ENCODE peak calls at places on chromosomes 4 and X, in five cellular contexts. M, K, C, I and G are unnamed samples. For H3K9me3 and H3K4me1, the result is how much of the 10 kb centered on the place peaks cover.

GRCh38 chr4:137576437-137576836 is 44.1 kb upstream of the PCDH18 start:
- DNase-seq in I (no peak), C (no peak), M (no peak), K (no peak), G (no peak)

GRCh38 chrX:750812-751211 is 120.2 kb downstream of the SHOX start:
- DNase-seq in M (no peak), K (no peak), C (no peak), I (no peak), G (no peak)

GRCh38 chrX:65755786-65756185 is 88.3 kb downstream of the MSN start:
- DNase-seq in M (no peak), K (no peak), C (no peak), I (no peak), G (no peak)

GRCh38 chrX:14872355-14872754 is 514 bp downstream of the FANCB start:
- DNase-seq in K (no peak), M (no peak), I (no peak), C (no peak), G (no peak)

GRCh38 chrX:30971761-30972603 is 82.9 kb upstream of the TAB3 start:
- DNase-seq in C (no peak), M (no peak), I (no peak), K (peak), G (no peak)

GRCh38 chrX:155718964-155719586 is 106.3 kb upstream of the TMLHE start:
- DNase-seq in I (no peak), C (no peak), K (no peak), M (no peak), G (no peak)

GRCh38 chr4:185742766-185743165 is 69.2 kb downstream of the SORBS2 start:
- DNase-seq in K (peak), I (no peak), M (no peak), C (no peak), G (no peak)

GRCh38 chrX:84721416-84721815 is 219.2 kb upstream of the HDX start:
- DNase-seq in M (no peak), I (no peak), K (no peak), C (no peak), G (no peak)

GRCh38 chr4:99078931-99079624 is 9.5 kb downstream of the ADH5 start:
- DNase-seq in K (no peak), I (no peak), C (no peak), M (no peak), G (no peak)

GRCh38 chrX:20547649-20548051 is 280.9 kb upstream of the RPS6KA3 start:
- DNase-seq in M (no peak), K (peak), I (no peak), C (no peak), G (no peak)

GRCh38 chr4:6362896-6363295 is 93.2 kb downstream of the WFS1 start:
- DNase-seq in I (no peak), C (peak), M (no peak), K (no peak), G (no peak)

GRCh38 chr4:101669832-101670188 is 120.7 kb upstream of the BANK1 start:
- DNase-seq in K (no peak), C (no peak), I (no peak), M (no peak), G (no peak)

GRCh38 chr4:114401483-114401882 is 197.1 kb upstream of the UGT8 start:
- DNase-seq in M (no peak), C (no peak), K (no peak), I (no peak), G (no peak)

GRCh38 chr4:143395054-143395453 is 58.4 kb downstream of the GAB1 start:
- DNase-seq in I (no peak), C (no peak), K (no peak), M (no peak), G (no peak)

GRCh38 chrX:66110112-66110511 is 53.9 kb upstream of the HEPH start:
- DNase-seq in K (no peak), C (no peak), M (no peak), I (peak), G (no peak)

GRCh38 chrX:153910446-153910845 is 6.0 kb downstream of the AVPR2 start:
- DNase-seq in I (no peak), M (no peak), K (no peak), C (no peak), G (no peak)

GRCh38 chr4:87851955-87852354 is 19.2 kb downstream of the MEPE start:
- DNase-seq in C (no peak), M (no peak), I (no peak), K (no peak), G (no peak)

GRCh38 chrX:636971-637659 is 6.5 kb downstream of the SHOX start:
- DNase-seq in C (no peak), M (no peak), K (no peak), I (no peak), G (no peak)

GRCh38 chr4:129218355-129218754 is 122.4 kb downstream of the C4orf33 start:
- DNase-seq in K (no peak), C (no peak), I (no peak), M (no peak), G (no peak)

GRCh38 chr4:11427201-11427996 is 1.3 kb downstream of the HS3ST1 start:
- DNase-seq in C (no peak), M (no peak), I (no peak), K (no peak), G (no peak)

GRCh38 chr4:38365261-38365660 is 298.7 kb upstream of the KLF3 start:
- DNase-seq in C (no peak), K (no peak), M (no peak), I (no peak), G (no peak)

GRCh38 chr4:16269742-16270522 is 43.7 kb upstream of the TAPT1 start:
- DNase-seq in M (no peak), K (no peak), C (no peak), I (no peak), G (no peak)

GRCh38 chr4:114649908-114650307 is 51.3 kb downstream of the UGT8 start:
- DNase-seq in M (no peak), K (no peak), I (no peak), C (no peak), G (no peak)

GRCh38 chr4:169716677-169717076 is 41.1 kb downstream of the HPF1 start:
- DNase-seq in C (no peak), I (no peak), M (no peak), K (no peak), G (no peak)

GRCh38 chrX:53223955-53224859 is 800 bp downstream of the KDM5C start:
- DNase-seq in M (no peak), K (peak), I (peak), C (peak), G (no peak)

GRCh38 chrX:74536142-74537010 is 78.0 kb downstream of the RLIM start:
- DNase-seq in K (peak), C (peak), I (no peak), M (peak), G (peak)

GRCh38 chrX:18887177-18887820 is 96.6 kb downstream of the PHKA2 start:
- DNase-seq in I (no peak), M (no peak), C (peak), K (no peak), G (peak)

GRCh38 chrX:54166915-54167314 is 16.1 kb downstream of the FAM120C start:
- DNase-seq in M (no peak), C (no peak), K (no peak), I (no peak), G (no peak)

GRCh38 chr4:118345813-118346212 is 7.0 kb downstream of the PRSS12 start:
- DNase-seq in C (no peak), K (no peak), M (no peak), I (no peak), G (no peak)

GRCh38 chrX:32530802-32531403 is 680.4 kb downstream of the DMD start:
- DNase-seq in I (no peak), M (no peak), C (no peak), K (no peak), G (no peak)

GRCh38 chrX:136896121-136896914 is 15.8 kb upstream of the RBMX start:
- DNase-seq in C (no peak), I (no peak), M (no peak), K (no peak), G (no peak)

GRCh38 chr4:98482847-98483806 is 175.3 kb downstream of the TSPAN5 start:
- DNase-seq in M (peak), C (no peak), I (peak), K (no peak), G (no peak)

GRCh38 chrX:139881572-139881971 is 51.3 kb downstream of the ATP11C start:
- DNase-seq in C (no peak), I (no peak), M (no peak), K (no peak), G (no peak)

GRCh38 chr4:149702414-149703108 is 113.1 kb downstream of the IQCM start:
- DNase-seq in C (no peak), K (no peak), M (no peak), I (no peak), G (no peak)

GRCh38 chr4:121192013-121192412 is 27.9 kb upstream of the TNIP3 start:
- DNase-seq in M (no peak), K (no peak), I (no peak), C (no peak), G (no peak)

GRCh38 chr4:111961806-111962205 is 183.4 kb upstream of the FAM241A start:
- DNase-seq in K (no peak), M (no peak), C (no peak), I (no peak), G (no peak)

DNA sequence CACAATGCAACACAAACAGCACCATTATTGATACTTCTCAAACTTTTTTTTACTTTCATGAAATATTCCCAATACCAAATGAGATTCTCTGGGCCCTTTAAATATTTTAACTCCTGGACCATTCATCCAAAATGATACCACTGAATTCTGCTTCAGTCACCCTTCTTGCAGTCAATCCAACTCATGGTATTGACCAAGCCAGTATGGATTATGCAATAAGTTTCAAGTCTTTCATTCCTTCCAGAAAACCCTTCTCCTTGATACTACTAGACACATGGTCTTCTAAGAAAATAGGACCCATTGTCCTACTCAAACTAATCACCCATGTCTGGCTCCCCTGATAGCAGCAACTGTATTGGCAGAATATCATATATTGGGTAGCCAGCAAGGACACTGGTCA is 23.0 kb downstream of the ZNF721 start:
- DNase-seq in M (no peak), C (no peak), I (no peak), K (no peak), G (no peak)
- H3K9me3 ChIP-seq in M (under half), C (under half), I (under half), K (under half), G (under half)

GRCh38 chr4:23889814-23890269 is at the start of gene PPARGC1A:
- DNase-seq in C (peak), I (no peak), K (peak), M (no peak), G (peak)
- H3K4me1 ChIP-seq in C (under half), I (under half), K (under half), M (under half), G (under half)

DNA sequence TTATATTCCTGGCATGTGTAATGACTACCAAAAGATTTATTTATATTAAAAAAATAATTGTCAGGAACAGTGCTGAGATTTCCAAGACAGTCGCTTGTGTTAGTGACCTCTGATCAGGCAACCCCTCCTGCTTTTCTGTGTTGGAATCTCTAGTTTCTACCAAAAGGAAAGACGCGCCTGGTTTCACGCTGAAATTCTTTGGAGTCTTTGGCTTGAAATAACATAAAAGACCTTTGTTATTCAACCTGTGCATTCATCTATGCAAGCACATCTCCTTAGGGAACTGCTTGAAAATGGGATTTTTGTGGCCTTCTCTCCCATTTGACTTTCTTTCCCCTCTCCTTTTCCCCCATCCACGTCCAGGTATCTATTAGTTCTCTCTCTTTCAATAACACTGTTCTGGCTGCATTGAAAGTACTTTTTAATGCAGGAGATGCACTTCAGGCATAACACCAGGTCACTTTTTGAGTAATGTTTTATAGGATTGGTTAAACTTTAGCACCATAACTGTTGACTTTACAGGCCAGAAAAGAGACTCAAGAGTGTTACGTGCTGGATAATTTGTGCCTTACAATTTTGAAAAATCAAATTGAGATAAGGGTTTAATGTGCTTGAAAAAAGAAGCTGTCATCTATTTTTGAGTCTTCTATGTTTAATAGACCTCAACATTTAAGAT is 172.7 kb downstream of the GPAT3 start:
- DNase-seq in K (no peak), M (no peak), C (no peak), I (no peak), G (no peak)
- H3K9me3 ChIP-seq in K (under half), M (under half), C (under half), I (under half), G (under half)

GRCh38 chr4:139453371-139454110 is 380 bp upstream of the RAB33B start:
- DNase-seq in K (peak), M (peak), C (peak), I (peak), G (peak)

GRCh38 chr4:139453041-139453370 is 915 bp upstream of the RAB33B start:
- DNase-seq in I (no peak), K (no peak), C (no peak), M (no peak), G (no peak)

GRCh38 chr4:139455187-139455586 is 1.3 kb downstream of the RAB33B start:
- DNase-seq in I (no peak), C (no peak), K (no peak), M (no peak), G (no peak)

GRCh38 chr4:139454111-139454600 is at the start of gene RAB33B:
- DNase-seq in K (no peak), C (no peak), I (no peak), M (no peak), G (peak)

GRCh38 chr4:139454646-139455045 is 725 bp downstream of the RAB33B start:
- DNase-seq in I (no peak), M (no peak), C (no peak), K (no peak), G (no peak)
- H3K4me1 ChIP-seq in I (under half), M (under half), C (under half), K (under half), G (under half)